ENCODE peak calls at places on chromosome 18, in five cellular contexts. L, R, C, U and M are unnamed samples.

GRCh38 chr18:56532176-56532840 is 106.1 kb downstream of the TXNL1 start:
- DNase-seq in L (no peak), R (peak; percentile 86), C (no peak), U (no peak), M (peak; percentile 49)

GRCh38 chr18:4524096-4524495 is 69.0 kb upstream of the DLGAP1 start:
- DNase-seq in L (no peak), R (no peak), C (no peak), U (no peak), M (no peak)

GRCh38 chr18:24009651-24010333 is 4.8 kb upstream of the TTC39C start:
- DNase-seq in L (no peak), R (no peak), C (peak; percentile 65), U (no peak), M (peak; percentile 68)

GRCh38 chr18:59127047-59127446 is 12.6 kb upstream of the SEC11C start:
- DNase-seq in L (no peak), R (no peak), C (no peak), U (no peak), M (no peak)

GRCh38 chr18:76977681-76978234 is 154.8 kb downstream of the MBP start:
- DNase-seq in L (no peak), R (no peak), C (peak; percentile 35), U (no peak), M (no peak)

GRCh38 chr18:61402761-61403160 is 69.5 kb downstream of the CDH20 start:
- DNase-seq in L (peak; percentile 48), R (no peak), C (no peak), U (no peak), M (no peak)

GRCh38 chr18:34493566-34494358 is 216.3 kb upstream of the DTNA start:
- DNase-seq in L (peak; percentile 56), R (peak; percentile 42), C (no peak), U (no peak), M (peak; percentile 33)

GRCh38 chr18:3513481-3513880 is 63.5 kb downstream of the TGIF1 start:
- DNase-seq in L (no peak), R (no peak), C (no peak), U (no peak), M (no peak)

GRCh38 chr18:72768681-72769229 is 99.0 kb downstream of the NETO1 start:
- DNase-seq in L (no peak), R (no peak), C (no peak), U (no peak), M (no peak)

GRCh38 chr18:54163458-54163857 is 61.0 kb downstream of the MBD2 start:
- DNase-seq in L (no peak), R (no peak), C (no peak), U (no peak), M (no peak)

GRCh38 chr18:3803350-3803749 is 353.4 kb downstream of the TGIF1 start:
- DNase-seq in L (no peak), R (no peak), C (no peak), U (no peak), M (no peak)

GRCh38 chr18:59072727-59073421 is 66.8 kb upstream of the SEC11C start:
- DNase-seq in L (no peak), R (no peak), C (no peak), U (no peak), M (peak; percentile 5)

GRCh38 chr18:58135170-58135569 is 91.1 kb downstream of the NEDD4L start:
- DNase-seq in L (peak; percentile 83), R (peak; percentile 93), C (no peak), U (no peak), M (peak; percentile 59)

GRCh38 chr18:53380063-53380639 is 844.3 kb downstream of the MBD2 start:
- DNase-seq in L (peak; percentile 18), R (peak; percentile 21), C (no peak), U (no peak), M (no peak)

GRCh38 chr18:48868468-48869466 is 82.0 kb downstream of the SMAD7 start:
- DNase-seq in L (no peak), R (peak; percentile 40), C (peak; percentile 87), U (peak; percentile 9), M (peak; percentile 81)

GRCh38 chr18:14971461-14972185 is 223.7 kb downstream of the ANKRD30B start:
- DNase-seq in L (peak; percentile 40), R (no peak), C (no peak), U (no peak), M (no peak)

GRCh38 chr18:49072940-49073339 is 122.2 kb upstream of the SMAD7 start:
- DNase-seq in L (no peak), R (no peak), C (no peak), U (no peak), M (no peak)

GRCh38 chr18:3124822-3125221 is 94.9 kb downstream of the MYOM1 start:
- DNase-seq in L (no peak), R (no peak), C (no peak), U (no peak), M (no peak)

GRCh38 chr18:44715841-44716240 is 35.2 kb downstream of the SETBP1 start:
- DNase-seq in L (peak; percentile 48), R (peak; percentile 41), C (no peak), U (no peak), M (no peak)

GRCh38 chr18:28178720-28179119 is 1.8 kb upstream of the CDH2 start:
- DNase-seq in L (peak; percentile 14), R (peak; percentile 74), C (no peak), U (no peak), M (no peak)

GRCh38 chr18:7021994-7022840 is 95.4 kb downstream of the LAMA1 start:
- DNase-seq in L (peak; percentile 52), R (peak; percentile 12), C (no peak), U (no peak), M (peak; percentile 32)
- TF ChIP-seq CTCF in L (peak; percentile 33), R (peak; percentile 51), C (no peak), U (no peak), M (no peak)

GRCh38 chr18:904135-905090 is at the start of gene ADCYAP1:
- DNase-seq in L (peak; percentile 44), R (peak; percentile 35), C (no peak), U (no peak), M (no peak)

GRCh38 chr18:905307-905947 is 756 bp downstream of the ADCYAP1 start:
- DNase-seq in L (no peak), R (no peak), C (no peak), U (no peak), M (no peak)

GRCh38 chr18:903703-904102 is 968 bp upstream of the ADCYAP1 start:
- DNase-seq in L (peak; percentile 61), R (peak; percentile 49), C (no peak), U (no peak), M (peak; percentile 72)

GRCh38 chr18:901769-902168 is 2.9 kb upstream of the ADCYAP1 start:
- DNase-seq in L (no peak), R (no peak), C (no peak), U (no peak), M (no peak)

DNA sequence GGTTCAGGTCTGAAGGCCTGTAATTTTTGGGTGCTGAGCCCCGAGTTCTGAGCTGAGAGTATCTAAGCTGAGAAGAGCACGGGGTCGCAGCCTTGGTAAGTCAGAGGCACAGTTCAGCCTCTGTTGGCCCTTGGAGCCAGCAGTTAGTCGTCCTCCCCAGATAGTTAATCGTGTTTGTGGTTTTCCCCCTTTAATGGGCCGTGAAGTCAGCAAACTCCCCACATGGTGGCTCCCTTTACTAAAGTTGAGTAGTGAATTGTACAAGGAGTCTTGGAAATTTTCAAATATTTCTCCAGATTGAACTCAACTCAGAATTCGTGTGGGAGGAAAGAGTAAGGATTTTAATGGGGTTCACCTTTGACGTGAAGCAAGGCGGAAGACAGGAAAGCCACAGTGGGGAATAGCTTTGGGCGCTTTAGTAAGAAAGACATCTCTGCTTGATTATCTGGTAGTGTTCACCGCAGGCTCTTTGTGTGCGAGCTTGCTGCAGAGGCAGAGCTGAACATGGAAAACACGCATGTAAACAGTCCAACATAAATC is 2.4 kb upstream of the ADCYAP1 start:
- DNase-seq in L (no peak), R (peak; percentile 40), C (no peak), U (no peak), M (no peak)
- TF ChIP-seq CTCF in L (peak; percentile 7), R (no peak), C (no peak), U (no peak), M (no peak)

DNA sequence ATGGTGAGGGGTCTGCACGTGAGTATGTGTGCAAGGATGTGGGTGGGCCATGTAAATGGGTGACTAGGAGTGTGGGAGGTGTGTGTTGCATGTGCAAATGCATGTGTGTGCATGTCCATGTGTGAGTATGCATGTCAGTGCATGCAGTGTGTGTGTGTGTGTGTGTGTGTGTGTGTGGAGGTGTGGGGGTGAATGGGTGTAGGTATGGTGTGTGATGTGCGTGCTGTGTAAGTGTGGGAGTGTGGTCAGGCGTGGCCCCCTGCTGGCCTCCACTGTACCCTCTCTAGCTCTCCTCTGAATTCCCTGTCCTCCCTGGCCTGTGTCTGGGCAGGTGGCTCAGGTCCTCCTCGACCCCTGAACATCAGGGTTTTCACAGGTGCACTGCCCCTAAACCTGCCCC is 230.3 kb downstream of the CELF4 start:
- DNase-seq in L (no peak), R (peak; percentile 39), C (no peak), U (no peak), M (peak; percentile 5)
- TF ChIP-seq CTCF in L (peak; percentile 25), R (peak; percentile 23), C (no peak), U (no peak), M (no peak)

DNA sequence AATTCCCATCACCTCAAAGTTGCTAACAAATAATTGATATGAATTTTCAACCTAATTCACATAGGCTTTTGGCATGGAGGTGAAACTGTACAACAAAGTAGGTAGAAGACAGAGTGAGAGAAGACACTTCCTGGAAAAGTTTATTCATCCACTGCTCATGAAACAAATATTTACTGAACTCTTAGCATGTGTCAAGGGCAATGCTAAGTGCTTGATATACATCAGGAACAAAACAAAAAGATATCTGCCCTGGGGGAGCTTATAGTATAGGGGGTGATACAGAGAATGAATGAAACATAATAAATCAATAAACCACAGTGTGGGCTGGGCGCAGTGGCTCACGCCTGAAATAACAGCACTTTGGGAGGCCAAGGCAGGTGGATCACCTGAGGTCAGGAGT is 50.3 kb upstream of the CHMP1B start:
- DNase-seq in L (no peak), R (no peak), C (no peak), U (no peak), M (no peak)
- TF ChIP-seq CTCF in L (no peak), R (no peak), C (no peak), U (no peak), M (no peak)

DNA sequence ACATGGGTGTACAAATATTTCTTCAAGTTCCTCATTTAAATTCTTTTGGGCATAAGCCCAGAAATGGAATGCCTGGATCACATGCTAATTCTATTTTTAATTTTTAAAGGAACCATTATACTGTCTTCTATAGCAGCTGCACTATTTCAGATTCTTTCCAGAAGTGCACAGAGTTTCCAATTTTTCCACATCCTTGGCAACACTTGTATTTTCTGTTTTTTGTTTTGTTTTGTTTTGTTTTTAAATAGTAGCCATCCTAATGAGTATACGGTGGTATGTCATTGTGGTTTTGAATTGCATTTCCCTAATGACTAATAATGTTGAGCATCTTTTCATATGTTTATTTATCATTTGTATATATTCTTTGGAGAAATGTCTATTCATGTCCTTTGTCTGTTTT is 8.4 kb upstream of the RALBP1 start:
- DNase-seq in L (peak; percentile 6), R (no peak), C (no peak), U (no peak), M (no peak)
- TF ChIP-seq CTCF in L (no peak), R (no peak), C (no peak), U (no peak), M (no peak)

DNA sequence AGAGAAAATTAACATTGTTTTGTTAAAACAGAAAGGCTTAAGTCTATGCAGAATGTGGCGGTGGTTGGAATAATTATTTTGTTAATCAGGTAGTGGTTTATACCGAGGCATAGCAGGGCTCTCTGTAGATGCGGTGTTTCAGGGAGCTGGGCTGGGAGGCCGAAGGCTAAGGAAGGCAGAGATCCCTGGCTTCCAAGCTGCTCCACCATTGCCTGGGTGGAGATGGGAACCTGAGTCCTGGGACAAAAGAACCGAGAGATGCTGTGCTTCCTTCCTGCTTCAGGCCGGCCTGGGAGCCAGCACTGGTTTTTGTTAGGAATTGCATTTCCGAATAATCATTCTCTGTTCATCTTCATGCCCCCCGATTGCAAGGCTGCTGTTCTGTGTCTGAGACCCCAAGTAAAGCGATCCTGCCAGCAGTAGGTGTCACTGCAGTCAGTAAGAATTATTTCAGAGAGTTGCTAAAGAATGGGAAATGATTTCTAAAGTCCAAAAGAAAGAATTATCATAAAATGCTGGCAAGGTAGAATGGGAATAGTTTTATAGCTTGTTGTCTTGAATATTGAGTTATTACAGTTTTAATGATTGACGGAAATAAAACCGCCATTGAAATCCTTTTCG is 824.9 kb downstream of the GALR1 start:
- DNase-seq in L (no peak), R (no peak), C (no peak), U (no peak), M (no peak)
- TF ChIP-seq CTCF in L (no peak), R (no peak), C (no peak), U (no peak), M (no peak)